ENCODE peak calls at places on chromosomes 4 and X, in four cellular contexts. D is A549, T is HCT116, O is IMR-90. Z is an unnamed sample.

GRCh38 chr4:120773641-120774040 is 148.9 kb downstream of the PRDM5 start:
- DNase-seq in D (no peak), T (no peak), O (no peak), Z (no peak)

GRCh38 chr4:176409627-176410026 is 89.9 kb downstream of the SPCS3 start:
- DNase-seq in D (no peak), T (no peak), O (peak; percentile 32), Z (no peak)

GRCh38 chr4:185145572-185145971 is 2.5 kb downstream of the SLC25A4 start:
- DNase-seq in D (no peak), T (no peak), O (no peak), Z (no peak)

GRCh38 chr4:169417629-169418282 is 147.0 kb upstream of the SH3RF1 start:
- DNase-seq in D (no peak), T (no peak), O (no peak), Z (no peak)

GRCh38 chr4:18641334-18641733 is 619.8 kb upstream of the LCORL start:
- DNase-seq in D (no peak), T (no peak), O (no peak), Z (no peak)

GRCh38 chr4:129346760-129347159 is 250.8 kb downstream of the C4orf33 start:
- DNase-seq in D (no peak), T (no peak), O (no peak), Z (no peak)

GRCh38 chr4:153790962-153791551 is 2.2 kb upstream of the SFRP2 start:
- DNase-seq in D (peak; percentile 2), T (no peak), O (no peak), Z (no peak)

GRCh38 chrX:74249963-74250362 is 54.0 kb upstream of the ZCCHC13 start:
- DNase-seq in D (peak; percentile 74), T (no peak), O (no peak), Z (peak; percentile 76)

GRCh38 chr4:146370841-146371240 is 150.9 kb downstream of the SLC10A7 start:
- DNase-seq in D (no peak), T (no peak), O (peak; percentile 37), Z (no peak)

GRCh38 chr4:6032249-6033244 is 14.3 kb upstream of the C4orf50 start:
- DNase-seq in D (peak; percentile 48), T (no peak), O (no peak), Z (peak; percentile 46)

GRCh38 chrX:150211988-150212387 is 151.1 kb upstream of the MAMLD1 start:
- DNase-seq in D (no peak), T (no peak), O (peak; percentile 74), Z (no peak)

GRCh38 chrX:42135583-42136228 is 212.4 kb upstream of the CASK start:
- DNase-seq in D (no peak), T (no peak), O (no peak), Z (no peak)

GRCh38 chr4:42460043-42460442 is 62.8 kb downstream of the SHISA3 start:
- DNase-seq in D (no peak), T (no peak), O (no peak), Z (no peak)

GRCh38 chr4:52199574-52200338 is 148.7 kb downstream of the SPATA18 start:
- DNase-seq in D (peak; percentile 75), T (no peak), O (peak; percentile 7), Z (no peak)

GRCh38 chr4:157204634-157205244 is 15.8 kb upstream of the GRIA2 start:
- DNase-seq in D (peak; percentile 76), T (peak; percentile 13), O (peak; percentile 1), Z (peak; percentile 39)

GRCh38 chrX:120604359-120604782 is 470 bp downstream of the MCTS1 start:
- DNase-seq in D (peak; percentile 38), T (no peak), O (peak; percentile 33), Z (peak; percentile 47)

GRCh38 chrX:21745756-21746155 is 12.2 kb downstream of the SMPX start:
- DNase-seq in D (peak; percentile 24), T (no peak), O (peak; percentile 25), Z (peak; percentile 18)

GRCh38 chr4:5082381-5082780 is 31.1 kb downstream of the STK32B start:
- DNase-seq in D (no peak), T (no peak), O (no peak), Z (no peak)

GRCh38 chrX:26442340-26442739 is 226.4 kb downstream of the MAGEB5 start:
- DNase-seq in D (peak; percentile 1), T (peak; percentile 2), O (peak; percentile 26), Z (no peak)

GRCh38 chrX:136636121-136636520 is 11.8 kb upstream of the CD40LG start:
- DNase-seq in D (no peak), T (no peak), O (no peak), Z (no peak)

GRCh38 chrX:87583679-87584078 is 66.1 kb downstream of the KLHL4 start:
- DNase-seq in D (peak; percentile 42), T (no peak), O (peak; percentile 10), Z (no peak)

GRCh38 chr4:13498464-13498863 is 14.3 kb upstream of the RAB28 start:
- DNase-seq in D (no peak), T (no peak), O (no peak), Z (no peak)

GRCh38 chrX:66863721-66864120 is 224.8 kb upstream of the EDA2R start:
- DNase-seq in D (no peak), T (no peak), O (no peak), Z (no peak)

GRCh38 chrX:110146521-110146920 is 143.6 kb downstream of the TMEM164 start:
- DNase-seq in D (peak; percentile 52), T (peak; percentile 8), O (peak; percentile 48), Z (peak; percentile 63)

GRCh38 chrX:49186125-49187027 is at the start of gene PRICKLE3:
- DNase-seq in D (peak; percentile 84), T (no peak), O (peak; percentile 29), Z (peak; percentile 73)

GRCh38 chr4:14879643-14880042 is 122.6 kb upstream of the CPEB2 start:
- DNase-seq in D (no peak), T (no peak), O (no peak), Z (no peak)

GRCh38 chr4:26174033-26174432 is 146.8 kb upstream of the RBPJ start:
- DNase-seq in D (no peak), T (no peak), O (no peak), Z (peak; percentile 7)

GRCh38 chr4:89298160-89298559 is 9.4 kb downstream of the GPRIN3 start:
- DNase-seq in D (no peak), T (no peak), O (no peak), Z (no peak)

GRCh38 chr4:12852338-12853307 is 631.5 kb downstream of the RAB28 start:
- DNase-seq in D (peak; percentile 61), T (peak; percentile 63), O (peak; percentile 52), Z (no peak)

GRCh38 chr4:181569553-181569952 is 673.6 kb upstream of the TENM3 start:
- DNase-seq in D (peak; percentile 9), T (peak; percentile 19), O (peak; percentile 65), Z (no peak)

GRCh38 chr4:153205757-153206156 is 1.5 kb downstream of the TRIM2 start:
- DNase-seq in D (no peak), T (peak; percentile 92), O (no peak), Z (no peak)

GRCh38 chr4:79917246-79917645 is 155.8 kb downstream of the ANTXR2 start:
- DNase-seq in D (peak; percentile 42), T (peak; percentile 42), O (peak; percentile 44), Z (peak; percentile 73)

DNA sequence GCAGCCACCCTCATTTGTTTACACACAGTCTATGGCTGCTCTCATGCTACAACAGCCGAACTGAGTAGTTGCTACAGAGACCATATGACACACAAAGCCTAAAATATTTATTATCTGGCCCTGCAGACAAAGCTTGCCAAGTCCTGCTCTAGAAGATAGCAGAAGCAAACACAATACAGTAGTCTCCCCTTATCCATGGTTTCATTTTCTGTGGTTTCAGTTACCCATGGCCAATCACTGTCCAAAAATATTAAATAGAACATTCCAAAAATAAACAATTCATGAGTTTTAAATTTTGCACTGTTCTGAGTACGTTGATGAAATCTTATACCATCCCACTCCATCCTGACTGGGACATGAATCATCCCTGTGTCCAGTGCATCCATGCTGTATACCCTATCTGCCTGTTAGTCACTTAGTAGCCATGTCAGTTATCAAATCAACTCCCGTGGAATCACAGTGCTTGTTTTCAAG is 40.2 kb upstream of the ZNF81 start:
- DNase-seq in D (no peak), T (no peak), O (peak; percentile 84), Z (peak; percentile 18)
- TF ChIP-seq RAD21 in D (no peak), T (no peak), O (no peak), Z (no peak)

GRCh38 chr4:110022457-110022856 is 109.8 kb downstream of the EGF start:
- DNase-seq in D (no peak), T (no peak), O (no peak), Z (no peak)

GRCh38 chr4:110025057-110025456 is 112.4 kb downstream of the EGF start:
- DNase-seq in D (no peak), T (no peak), O (no peak), Z (no peak)

GRCh38 chr4:110019153-110019552 is 106.5 kb downstream of the EGF start:
- DNase-seq in D (no peak), T (no peak), O (no peak), Z (no peak)

GRCh38 chr4:110020681-110021443 is 108.2 kb downstream of the EGF start:
- DNase-seq in D (no peak), T (no peak), O (no peak), Z (no peak)

DNA sequence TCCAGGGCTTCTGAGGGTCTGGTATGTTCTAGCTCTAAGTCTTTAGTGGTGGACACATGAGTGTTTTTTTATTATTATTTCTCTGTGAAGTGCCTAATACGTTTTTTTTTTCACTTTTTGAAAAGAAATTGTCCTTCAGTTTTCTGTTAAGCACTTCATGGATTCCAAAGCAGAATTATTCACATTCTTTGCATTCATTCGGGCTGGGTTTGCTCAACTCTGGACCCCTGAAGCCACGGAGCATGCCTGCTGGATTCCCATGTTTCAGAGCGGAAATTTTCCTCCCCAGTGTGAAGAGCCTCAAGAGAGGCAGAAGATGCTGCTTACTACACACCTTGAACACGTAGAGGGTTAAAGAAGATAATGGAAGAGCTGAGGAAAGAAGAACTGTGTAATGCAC is 107.5 kb downstream of the EGF start:
- DNase-seq in D (no peak), T (no peak), O (peak; percentile 14), Z (no peak)
- TF ChIP-seq RAD21 in D (no peak), T (no peak), O (no peak), Z (no peak)

GRCh38 chr4:103425406-103425805 is 227.3 kb upstream of the CENPE start:
- DNase-seq in D (no peak), T (no peak), O (no peak), Z (no peak)

GRCh38 chr4:103424853-103425252 is 226.7 kb upstream of the CENPE start:
- DNase-seq in D (peak; percentile 60), T (no peak), O (no peak), Z (no peak)

GRCh38 chr4:103429283-103429682 is 231.1 kb upstream of the CENPE start:
- DNase-seq in D (peak; percentile 12), T (peak; percentile 38), O (no peak), Z (peak; percentile 4)
- TF ChIP-seq RAD21 in D (no peak), T (peak; percentile 44), O (no peak), Z (no peak)

GRCh38 chr4:1345905-1346780 is 865 bp upstream of the UVSSA start:
- DNase-seq in D (peak; percentile 45), T (no peak), O (peak; percentile 16), Z (peak; percentile 72)
- TF ChIP-seq RAD21 in D (no peak), T (no peak), O (no peak), Z (peak; percentile 45)

GRCh38 chr4:37320518-37321235 is 76.1 kb downstream of the NWD2 start:
- DNase-seq in D (no peak), T (no peak), O (no peak), Z (no peak)

GRCh38 chr4:37322122-37322521 is 77.6 kb downstream of the NWD2 start:
- DNase-seq in D (no peak), T (no peak), O (no peak), Z (no peak)

GRCh38 chr4:37317104-37317643 is 72.6 kb downstream of the NWD2 start:
- DNase-seq in D (no peak), T (no peak), O (no peak), Z (no peak)
- TF ChIP-seq RAD21 in D (no peak), T (no peak), O (no peak), Z (no peak)

GRCh38 chr4:55549888-55550287 is 3.2 kb upstream of the CLOCK start:
- DNase-seq in D (no peak), T (peak; percentile 98), O (peak; percentile 92), Z (no peak)
- TF ChIP-seq RAD21 in D (no peak), T (peak; percentile 15), O (no peak), Z (no peak)